ENCODE peak calls at places on chromosomes 7 and 10, in five cellular contexts. One of them, this sample, is unnamed. For H3K4me1, the result is how much of the 10 kb centered on the place peaks cover.

GRCh38 chr7:135877799-135878198 is 99.4 kb downstream of the MTPN start:
- DNase-seq in cardiac muscle cell: peak
- DNase-seq in stomach: no peak
- DNase-seq in K562: no peak
- DNase-seq in uterus: no peak
- DNase-seq in this sample: peak

GRCh38 chr10:124524991-124525653 is 63.5 kb downstream of the LHPP start:
- DNase-seq in cardiac muscle cell: peak
- DNase-seq in stomach: peak
- DNase-seq in K562: no peak
- DNase-seq in uterus: peak
- DNase-seq in this sample: no peak

GRCh38 chr7:99170730-99171074 is 26.8 kb upstream of the SMURF1 start:
- DNase-seq in K562: no peak
- DNase-seq in cardiac muscle cell: no peak
- DNase-seq in uterus: no peak
- DNase-seq in stomach: no peak
- DNase-seq in this sample: no peak

GRCh38 chr10:44788147-44788819 is 122.9 kb upstream of the TMEM72 start:
- DNase-seq in stomach: no peak
- DNase-seq in K562: no peak
- DNase-seq in cardiac muscle cell: no peak
- DNase-seq in uterus: no peak
- DNase-seq in this sample: no peak

GRCh38 chr7:84073476-84073875 is 121.1 kb downstream of the SEMA3A start:
- DNase-seq in K562: no peak
- DNase-seq in uterus: no peak
- DNase-seq in stomach: no peak
- DNase-seq in cardiac muscle cell: peak
- DNase-seq in this sample: no peak

GRCh38 chr10:123129553-123130271 is 6.1 kb upstream of the HMX3 start:
- DNase-seq in cardiac muscle cell: no peak
- DNase-seq in stomach: no peak
- DNase-seq in K562: no peak
- DNase-seq in uterus: no peak
- DNase-seq in this sample: no peak

GRCh38 chr10:48691812-48692528 is 7.3 kb downstream of the WDFY4 start:
- DNase-seq in cardiac muscle cell: no peak
- DNase-seq in stomach: no peak
- DNase-seq in uterus: no peak
- DNase-seq in K562: no peak
- DNase-seq in this sample: no peak

GRCh38 chr7:149330914-149331567 is 69.0 kb downstream of the ZNF783 start:
- DNase-seq in stomach: no peak
- DNase-seq in cardiac muscle cell: no peak
- DNase-seq in uterus: no peak
- DNase-seq in K562: no peak
- DNase-seq in this sample: no peak

GRCh38 chr10:44056947-44057811 is 327.7 kb downstream of the CXCL12 start:
- DNase-seq in K562: no peak
- DNase-seq in stomach: no peak
- DNase-seq in cardiac muscle cell: no peak
- DNase-seq in uterus: no peak
- DNase-seq in this sample: no peak

GRCh38 chr10:29600067-29600466 is 34.7 kb downstream of the SVIL start:
- DNase-seq in stomach: no peak
- DNase-seq in uterus: no peak
- DNase-seq in K562: no peak
- DNase-seq in cardiac muscle cell: no peak
- DNase-seq in this sample: no peak

GRCh38 chr10:72186213-72186612 is 29.6 kb upstream of the ANAPC16 start:
- DNase-seq in uterus: no peak
- DNase-seq in stomach: no peak
- DNase-seq in cardiac muscle cell: peak
- DNase-seq in K562: no peak
- DNase-seq in this sample: no peak

GRCh38 chr10:78025685-78026364 is 3.5 kb downstream of the POLR3A start:
- DNase-seq in stomach: no peak
- DNase-seq in uterus: no peak
- DNase-seq in K562: no peak
- DNase-seq in cardiac muscle cell: no peak
- DNase-seq in this sample: no peak

GRCh38 chr10:46542567-46543323 is 13.7 kb downstream of the GPRIN2 start:
- DNase-seq in K562: no peak
- DNase-seq in cardiac muscle cell: no peak
- DNase-seq in stomach: peak
- DNase-seq in uterus: peak
- DNase-seq in this sample: no peak

GRCh38 chr10:46543379-46544014 is 13.0 kb downstream of the GPRIN2 start:
- DNase-seq in cardiac muscle cell: no peak
- DNase-seq in stomach: peak
- DNase-seq in uterus: peak
- DNase-seq in K562: no peak
- DNase-seq in this sample: no peak

GRCh38 chr10:46541017-46541661 is 15.3 kb downstream of the GPRIN2 start:
- DNase-seq in stomach: peak
- DNase-seq in K562: peak
- DNase-seq in uterus: peak
- DNase-seq in cardiac muscle cell: peak
- DNase-seq in this sample: no peak

GRCh38 chr10:46540412-46541016 is 15.9 kb downstream of the GPRIN2 start:
- DNase-seq in K562: no peak
- DNase-seq in cardiac muscle cell: no peak
- DNase-seq in uterus: peak
- DNase-seq in stomach: peak
- DNase-seq in this sample: no peak

GRCh38 chr10:46541735-46542566 is 14.5 kb downstream of the GPRIN2 start:
- DNase-seq in stomach: peak
- DNase-seq in uterus: peak
- DNase-seq in cardiac muscle cell: no peak
- DNase-seq in K562: no peak
- DNase-seq in this sample: no peak
- H3K4me1 ChIP-seq in stomach: half or more
- H3K4me1 ChIP-seq in uterus: under half
- H3K4me1 ChIP-seq in cardiac muscle cell: under half
- H3K4me1 ChIP-seq in K562: under half
- H3K4me1 ChIP-seq in this sample: under half

GRCh38 chr7:44980393-44981034 is 1.7 kb upstream of the MYO1G start:
- DNase-seq in uterus: no peak
- DNase-seq in stomach: no peak
- DNase-seq in cardiac muscle cell: peak
- DNase-seq in K562: no peak
- DNase-seq in this sample: no peak

GRCh38 chr7:44977956-44978355 is 859 bp downstream of the MYO1G start:
- DNase-seq in stomach: peak
- DNase-seq in K562: no peak
- DNase-seq in uterus: no peak
- DNase-seq in cardiac muscle cell: no peak
- DNase-seq in this sample: no peak

GRCh38 chr7:44977304-44977858 is 1.4 kb downstream of the MYO1G start:
- DNase-seq in uterus: no peak
- DNase-seq in cardiac muscle cell: no peak
- DNase-seq in stomach: no peak
- DNase-seq in K562: peak
- DNase-seq in this sample: no peak

GRCh38 chr7:44979481-44980392 is 922 bp upstream of the MYO1G start:
- DNase-seq in K562: no peak
- DNase-seq in stomach: no peak
- DNase-seq in uterus: no peak
- DNase-seq in cardiac muscle cell: no peak
- DNase-seq in this sample: no peak

DNA sequence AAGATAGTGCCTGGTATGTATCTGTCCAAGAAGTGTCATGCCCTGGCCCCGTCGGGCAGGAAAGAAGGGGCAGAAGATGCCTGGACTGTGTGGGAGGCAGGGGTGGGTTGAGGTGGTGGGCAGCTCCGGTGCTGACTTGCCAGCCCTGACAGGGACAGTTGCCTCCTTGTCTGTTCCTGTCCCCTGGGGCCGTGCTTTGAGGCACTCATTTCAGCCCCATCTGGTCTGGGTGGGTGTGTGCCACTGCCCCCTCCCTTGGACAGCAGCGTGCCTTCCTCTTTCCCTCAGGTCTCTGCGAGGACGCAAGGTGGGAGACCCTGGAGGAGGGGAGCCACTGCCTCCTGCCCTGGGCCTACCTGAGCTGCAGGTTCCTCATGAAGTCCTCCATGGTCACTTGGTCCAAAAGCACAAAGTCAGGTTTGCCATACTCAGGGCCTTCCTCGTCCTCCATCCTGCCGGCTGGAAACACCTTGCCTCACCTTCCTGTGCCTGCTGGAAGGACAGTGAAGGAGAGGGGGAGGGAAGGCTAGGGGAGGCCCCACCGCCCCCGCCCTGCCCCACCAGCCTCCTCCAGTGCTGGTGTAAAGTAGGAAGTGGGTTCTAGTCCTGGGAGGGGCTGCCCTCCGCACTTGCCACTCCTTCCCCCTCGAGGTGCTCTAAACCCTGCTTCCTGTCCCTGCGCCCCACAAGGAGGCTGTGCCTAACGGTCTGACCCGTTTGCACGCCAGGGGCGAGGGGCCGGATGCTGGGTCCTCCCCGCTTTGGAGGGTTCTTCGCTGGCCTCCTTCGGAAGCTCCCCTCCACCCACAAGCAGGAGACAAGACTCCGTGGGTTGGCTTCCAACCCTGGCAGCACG is at the start of gene MYO1G:
- DNase-seq in stomach: peak
- DNase-seq in cardiac muscle cell: no peak
- DNase-seq in uterus: no peak
- DNase-seq in K562: no peak
- DNase-seq in this sample: no peak
- H3K4me1 ChIP-seq in stomach: under half
- H3K4me1 ChIP-seq in cardiac muscle cell: under half
- H3K4me1 ChIP-seq in uterus: under half
- H3K4me1 ChIP-seq in K562: under half
- H3K4me1 ChIP-seq in this sample: under half

GRCh38 chr7:91034459-91035368 is 229.5 kb upstream of the FZD1 start:
- DNase-seq in K562: peak
- DNase-seq in uterus: peak
- DNase-seq in stomach: peak
- DNase-seq in cardiac muscle cell: peak
- DNase-seq in this sample: peak

GRCh38 chr7:91029688-91030087 is 234.5 kb upstream of the FZD1 start:
- DNase-seq in K562: no peak
- DNase-seq in stomach: no peak
- DNase-seq in uterus: no peak
- DNase-seq in cardiac muscle cell: no peak
- DNase-seq in this sample: no peak

GRCh38 chr7:91030680-91031079 is 233.6 kb upstream of the FZD1 start:
- DNase-seq in uterus: no peak
- DNase-seq in stomach: no peak
- DNase-seq in cardiac muscle cell: no peak
- DNase-seq in K562: no peak
- DNase-seq in this sample: no peak

GRCh38 chr7:91033574-91033973 is 230.7 kb upstream of the FZD1 start:
- DNase-seq in uterus: no peak
- DNase-seq in K562: no peak
- DNase-seq in cardiac muscle cell: no peak
- DNase-seq in stomach: peak
- DNase-seq in this sample: no peak

DNA sequence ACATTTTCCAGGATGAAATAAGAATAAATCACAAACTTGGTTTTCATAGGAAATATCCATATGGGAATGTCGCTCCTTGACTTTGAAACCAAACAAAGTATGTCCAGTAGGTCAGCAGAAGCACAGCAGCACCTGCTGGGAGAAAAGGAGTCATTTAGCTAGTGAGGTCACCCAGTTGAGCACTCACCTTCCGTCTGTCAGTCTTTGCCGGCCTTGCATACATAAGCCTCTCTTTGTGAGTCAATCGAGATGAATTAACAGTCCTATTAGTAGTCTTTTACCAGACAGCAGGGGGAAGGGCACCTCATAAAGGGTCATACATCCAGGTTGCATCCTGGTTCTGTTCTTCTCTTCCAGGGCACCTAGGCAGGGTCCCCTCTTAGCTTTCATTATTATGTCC is 232.5 kb upstream of the FZD1 start:
- DNase-seq in cardiac muscle cell: no peak
- DNase-seq in uterus: no peak
- DNase-seq in stomach: no peak
- DNase-seq in K562: no peak
- DNase-seq in this sample: no peak
- H3K4me1 ChIP-seq in cardiac muscle cell: under half
- H3K4me1 ChIP-seq in uterus: under half
- H3K4me1 ChIP-seq in stomach: under half
- H3K4me1 ChIP-seq in K562: under half
- H3K4me1 ChIP-seq in this sample: under half

DNA sequence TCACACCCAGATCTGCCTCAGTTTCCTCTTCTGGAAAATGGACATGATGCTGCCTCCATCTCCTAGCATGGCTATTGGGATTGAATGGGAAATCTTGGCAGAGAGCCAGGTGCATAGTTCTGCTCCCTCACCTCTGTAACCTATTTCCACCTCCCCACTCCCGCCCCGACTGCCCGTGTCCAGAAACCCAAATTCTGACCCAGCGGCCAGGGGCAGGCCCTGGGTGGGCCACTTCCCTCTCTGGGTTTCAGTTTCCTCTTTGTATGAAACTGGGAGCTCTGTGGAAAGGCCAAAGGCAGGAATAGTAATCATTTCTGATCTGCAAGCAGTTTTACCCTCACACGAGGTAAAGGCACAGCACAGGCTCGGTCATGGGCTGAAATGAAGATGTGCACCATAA is 74.1 kb upstream of the DUSP5 start:
- DNase-seq in K562: no peak
- DNase-seq in cardiac muscle cell: no peak
- DNase-seq in stomach: no peak
- DNase-seq in uterus: no peak
- DNase-seq in this sample: no peak
- H3K4me1 ChIP-seq in K562: under half
- H3K4me1 ChIP-seq in cardiac muscle cell: under half
- H3K4me1 ChIP-seq in stomach: under half
- H3K4me1 ChIP-seq in uterus: under half
- H3K4me1 ChIP-seq in this sample: under half

This sample was measured in SJCRH30.